ENCODE peak calls at places on chromosome 6, in eight cellular contexts. R, H, P, S, Q, V, X and K are unnamed samples.

GRCh38 chr6:142763205-142763604 is 181.8 kb downstream of the HIVEP2 start:
- DNase-seq in R (peak), H (no peak), P (no peak), S (no peak), Q (no peak), V (peak), X (no peak), K (no peak)

GRCh38 chr6:3438190-3439167 is 18.4 kb downstream of the SLC22A23 start:
- DNase-seq in R (peak), H (no peak), P (peak), S (peak), Q (no peak), V (peak), X (peak), K (no peak)

GRCh38 chr6:137697267-137697938 is 169.7 kb upstream of the TNFAIP3 start:
- DNase-seq in R (peak), H (peak), P (peak), S (no peak), Q (no peak), V (peak), X (peak), K (peak)

GRCh38 chr6:100353276-100354015 is 111.3 kb downstream of the SIM1 start:
- DNase-seq in R (no peak), H (no peak), P (peak), S (no peak), Q (no peak), V (peak), X (no peak), K (no peak)

GRCh38 chr6:159217595-159218275 is 48.5 kb downstream of the FNDC1 start:
- DNase-seq in R (no peak), H (peak), P (peak), S (peak), Q (no peak), V (peak), X (peak), K (peak)

GRCh38 chr6:138405816-138406403 is 1.9 kb downstream of the HEBP2 start:
- DNase-seq in R (no peak), H (no peak), P (no peak), S (no peak), Q (no peak), V (no peak), X (no peak), K (no peak)

GRCh38 chr6:30007132-30007764 is 53.8 kb upstream of the POLR1H start:
- DNase-seq in R (no peak), H (peak), P (no peak), S (peak), Q (no peak), V (no peak), X (no peak), K (no peak)

GRCh38 chr6:165973473-165973872 is 194.2 kb downstream of the TBXT start:
- DNase-seq in R (no peak), H (no peak), P (no peak), S (no peak), Q (no peak), V (no peak), X (no peak), K (peak)

GRCh38 chr6:144897441-144897921 is 612.3 kb downstream of the UTRN start:
- DNase-seq in R (peak), H (peak), P (peak), S (no peak), Q (no peak), V (peak), X (peak), K (peak)